ENCODE peak calls at places on chromosome 18, in eight cellular contexts. K is stimulated activated CD4-positive, alpha-beta T cell treated with anti-CD3 and anti-CD28 coated beads, Interleukin-15, amount 100 ng/mL, for 1 hour; P is small intestine; E is NCI-H748 treated with DMSO at 0.1 percent for 48 hours; D is stromal cell of bone marrow; J is DMS79 treated with DMSO at 0.1 percent for 48 hours; X is T-helper 9 cell; O is NT2/D1. Q is an unnamed sample.

GRCh38 chr18:73520229-73520628 is 627.4 kb downstream of the FBXO15 start:
- DNase-seq in X (no peak), O (peak), E (no peak), D (no peak), P (no peak), K (no peak), J (no peak), Q (no peak)

GRCh38 chr18:8791171-8791651 is 85.9 kb downstream of the MTCL1 start:
- DNase-seq in D (no peak), K (no peak), X (no peak), J (no peak), O (no peak), E (no peak), P (no peak), Q (no peak)

GRCh38 chr18:78100189-78100588 is 850.5 kb downstream of the GALR1 start:
- DNase-seq in X (no peak), E (no peak), O (no peak), P (no peak), J (no peak), K (no peak), D (no peak), Q (no peak)

GRCh38 chr18:12911928-12912703 is 28.1 kb upstream of the PTPN2 start:
- DNase-seq in K (no peak), X (no peak), P (no peak), E (no peak), J (no peak), D (no peak), O (no peak), Q (no peak)

GRCh38 chr18:25230658-25231326 is 121.2 kb downstream of the ZNF521 start:
- DNase-seq in K (no peak), O (no peak), P (no peak), X (no peak), D (peak), J (peak), E (no peak), Q (no peak)

GRCh38 chr18:8177330-8178016 is 431.8 kb upstream of the RAB12 start:
- DNase-seq in K (no peak), E (peak), J (no peak), O (no peak), D (no peak), P (peak), X (no peak), Q (no peak)

GRCh38 chr18:57438669-57439616 is 3.8 kb downstream of the ONECUT2 start:
- DNase-seq in J (peak), P (peak), O (no peak), E (peak), K (no peak), X (no peak), D (no peak), Q (no peak)

GRCh38 chr18:58180738-58181353 is 136.8 kb downstream of the NEDD4L start:
- DNase-seq in K (peak), O (no peak), P (peak), E (peak), J (peak), X (peak), D (no peak), Q (no peak)

GRCh38 chr18:47968006-47968676 is 37.7 kb upstream of the SMAD2 start:
- DNase-seq in K (no peak), O (peak), J (no peak), P (no peak), X (no peak), E (no peak), D (no peak), Q (peak)

GRCh38 chr18:31176531-31176930 is 13.9 kb upstream of the DSC1 start:
- DNase-seq in D (no peak), P (no peak), X (no peak), J (no peak), O (no peak), K (no peak), E (no peak), Q (no peak)

GRCh38 chr18:8045890-8046289 is 478.8 kb downstream of the PTPRM start:
- DNase-seq in J (no peak), O (no peak), D (no peak), P (no peak), K (peak), X (peak), E (no peak), Q (no peak)

GRCh38 chr18:62569081-62569480 is 46.3 kb downstream of the ZCCHC2 start:
- DNase-seq in J (no peak), P (no peak), D (no peak), O (no peak), K (no peak), X (no peak), E (no peak), Q (no peak)